ENCODE peak calls at places on chromosomes 3 and 15, in six cellular contexts. L, S, J, X, T and I are unnamed samples. For H3K4me1 and H3K27me3, the result is how much of the 10 kb centered on the place peaks cover.

GRCh38 chr15:91049378-91050127 is 27.2 kb upstream of the VPS33B start:
- DNase-seq in L (peak), S (peak), J (peak), X (peak), T (peak), I (peak)

GRCh38 chr3:49158108-49158709 is 7.9 kb downstream of the CCDC71 start:
- DNase-seq in L (no peak), S (peak), J (no peak), X (peak), T (peak), I (no peak)

GRCh38 chr15:52008698-52009434 is 10.2 kb upstream of the MAPK6 start:
- DNase-seq in L (no peak), S (no peak), J (peak), X (peak), T (no peak), I (no peak)

GRCh38 chr15:40367673-40368611 is 9.9 kb downstream of the DISP2 start:
- DNase-seq in L (peak), S (peak), J (peak), X (peak), T (peak), I (peak)

GRCh38 chr3:193573403-193573802 is 18.7 kb upstream of the ATP13A4 start:
- DNase-seq in L (no peak), S (no peak), J (no peak), X (no peak), T (no peak), I (no peak)

GRCh38 chr3:53495518-53496501 is 1.4 kb downstream of the CACNA1D start:
- DNase-seq in L (no peak), S (peak), J (no peak), X (no peak), T (no peak), I (no peak)

GRCh38 chr3:122916580-122916979 is 111.0 kb downstream of the SEMA5B start:
- DNase-seq in L (no peak), S (no peak), J (no peak), X (no peak), T (no peak), I (no peak)

GRCh38 chr3:119490153-119490552 is 8.2 kb upstream of the TIMMDC1 start:
- DNase-seq in L (no peak), S (no peak), J (no peak), X (no peak), T (peak), I (no peak)

GRCh38 chr3:71370467-71370866 is 213.1 kb downstream of the FOXP1 start:
- DNase-seq in L (no peak), S (no peak), J (no peak), X (no peak), T (no peak), I (peak)

GRCh38 chr3:71371282-71371681 is 212.2 kb downstream of the FOXP1 start:
- DNase-seq in L (peak), S (no peak), J (no peak), X (no peak), T (no peak), I (no peak)

GRCh38 chr3:71374582-71374981 is 208.9 kb downstream of the FOXP1 start:
- DNase-seq in L (no peak), S (no peak), J (no peak), X (no peak), T (no peak), I (no peak)

GRCh38 chr3:71372369-71372768 is 211.2 kb downstream of the FOXP1 start:
- DNase-seq in L (no peak), S (no peak), J (no peak), X (no peak), T (no peak), I (no peak)

GRCh38 chr3:71372911-71373637 is 210.5 kb downstream of the FOXP1 start:
- DNase-seq in L (no peak), S (no peak), J (no peak), X (no peak), T (no peak), I (no peak)
- H3K4me1 ChIP-seq in L (under half), S (under half), J (under half), X (under half), T (under half), I (under half)

DNA sequence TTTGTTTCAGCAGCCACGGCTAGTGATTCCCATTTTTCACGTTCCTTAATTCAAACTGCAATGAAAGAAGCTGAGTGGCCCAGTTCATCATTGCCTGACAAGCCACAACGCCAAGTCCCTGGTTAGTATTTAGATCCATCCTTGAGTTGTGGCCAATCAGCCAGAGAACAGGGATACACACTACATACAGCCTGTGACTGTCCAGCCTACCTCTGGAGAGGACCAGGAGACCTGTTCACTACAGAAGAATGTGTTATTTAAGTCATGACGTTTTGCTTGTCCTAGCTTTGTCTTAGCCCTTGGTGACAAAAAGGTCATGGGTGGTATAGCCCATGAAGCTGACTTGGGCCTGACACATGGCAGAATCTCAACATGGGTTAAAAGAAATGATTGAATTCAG is 2.7 kb upstream of the TPM1 start:
- DNase-seq in L (no peak), S (no peak), J (no peak), X (no peak), T (no peak), I (no peak)
- H3K27me3 ChIP-seq in L (under half), S (under half), J (under half), X (under half), T (under half), I (under half)

GRCh38 chr3:195909645-195910498 is 1.5 kb upstream of the TNK2 start:
- DNase-seq in L (peak), S (peak), J (peak), X (no peak), T (peak), I (peak)
- H3K9ac ChIP-seq in L (peak), S (peak), J (peak), X (peak), T (peak), I (peak)

DNA sequence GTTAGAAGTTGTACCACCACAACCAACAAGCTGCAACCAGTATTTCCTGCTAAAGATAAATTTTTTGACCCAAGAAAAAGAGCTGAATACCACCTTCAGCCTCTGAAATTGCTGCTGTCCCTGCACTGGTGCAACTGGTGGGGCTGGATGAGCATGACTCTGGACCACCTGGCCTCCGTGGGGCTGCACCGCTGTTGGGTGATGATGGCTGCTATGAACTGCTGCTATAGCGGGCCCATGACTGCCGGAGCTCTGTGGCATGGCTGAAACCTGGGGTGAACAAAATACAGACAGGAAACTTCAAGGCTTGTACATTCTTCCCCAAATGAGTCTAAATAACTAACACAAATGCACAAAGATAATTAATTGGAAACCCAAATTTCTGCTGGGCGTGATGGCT is 28.9 kb downstream of the SIN3A start:
- DNase-seq in L (no peak), S (no peak), J (no peak), X (no peak), T (no peak), I (no peak)
- H3K4me1 ChIP-seq in L (under half), S (under half), J (under half), X (under half), T (under half), I (under half)

DNA sequence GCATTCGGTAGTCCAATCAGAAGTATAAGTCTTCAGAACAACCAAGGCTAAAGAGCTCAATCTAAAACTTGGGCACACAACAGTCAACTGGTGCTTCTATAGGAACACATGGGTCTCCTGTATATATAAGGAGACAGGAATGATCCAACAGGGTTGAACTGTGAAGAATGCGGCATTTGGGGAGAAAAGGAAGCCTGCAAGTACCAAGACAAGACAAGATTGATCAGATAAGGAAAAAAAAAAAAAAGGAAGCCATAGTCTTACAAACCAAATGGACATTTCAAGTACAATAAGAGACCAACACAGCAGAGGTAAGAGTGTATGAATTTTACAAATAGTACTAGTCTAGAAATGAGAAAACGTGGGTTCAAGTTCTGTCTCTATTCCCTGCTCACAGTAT is 6.5 kb downstream of the CPEB1 start:
- DNase-seq in L (no peak), S (no peak), J (no peak), X (no peak), T (no peak), I (no peak)
- H3K27me3 ChIP-seq in L (under half), S (under half), J (half or more), X (under half), T (under half), I (under half)

GRCh38 chr3:15295506-15295905 is 36.9 kb downstream of the SH3BP5 start:
- DNase-seq in L (no peak), S (no peak), J (peak), X (no peak), T (peak), I (no peak)
- H3K9ac ChIP-seq in L (no peak), S (no peak), J (peak), X (no peak), T (peak), I (no peak)

GRCh38 chr3:29286841-29287240 is 6.0 kb downstream of the RBMS3 start:
- DNase-seq in L (peak), S (no peak), J (no peak), X (no peak), T (peak), I (peak)
- H3K4me1 ChIP-seq in L (under half), S (under half), J (under half), X (under half), T (half or more), I (half or more)

GRCh38 chr3:169146112-169146665 is 517.3 kb downstream of the MECOM start:
- DNase-seq in L (peak), S (peak), J (peak), X (no peak), T (peak), I (peak)

GRCh38 chr3:169143471-169143870 is 520.0 kb downstream of the MECOM start:
- DNase-seq in L (no peak), S (no peak), J (no peak), X (no peak), T (no peak), I (no peak)

GRCh38 chr3:169144691-169145090 is 518.8 kb downstream of the MECOM start:
- DNase-seq in L (peak), S (no peak), J (no peak), X (no peak), T (peak), I (peak)

GRCh38 chr3:169145551-169145950 is 518.0 kb downstream of the MECOM start:
- DNase-seq in L (no peak), S (no peak), J (peak), X (no peak), T (peak), I (peak)

DNA sequence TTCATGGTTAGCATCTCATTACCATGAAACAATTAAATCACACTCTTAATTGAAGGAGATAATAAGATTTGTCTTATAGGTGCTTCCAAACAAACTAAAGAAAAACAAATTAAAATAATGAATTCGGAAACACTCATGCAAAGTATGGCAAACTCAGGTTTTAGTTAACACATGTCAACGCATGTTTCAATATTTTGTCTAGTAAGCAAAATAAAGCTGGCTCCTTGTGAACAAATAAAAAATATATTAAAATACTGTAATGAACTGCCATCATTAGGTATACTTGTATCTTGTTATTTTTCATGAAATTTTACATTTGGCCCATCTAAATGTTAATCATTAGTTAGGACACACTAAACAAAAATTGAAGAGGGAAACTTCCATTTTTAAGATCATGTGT is 519.2 kb downstream of the MECOM start:
- DNase-seq in L (no peak), S (no peak), J (no peak), X (no peak), T (no peak), I (no peak)
- H3K27me3 ChIP-seq in L (under half), S (under half), J (under half), X (under half), T (under half), I (under half)

GRCh38 chr3:32502944-32503286 is 263 bp upstream of the CMTM6 start:
- DNase-seq in L (no peak), S (no peak), J (no peak), X (no peak), T (no peak), I (no peak)
- H3K9ac ChIP-seq in L (no peak), S (no peak), J (peak), X (peak), T (peak), I (peak)

GRCh38 chr3:117914540-117914939 is 1120.1 kb downstream of the IGSF11 start:
- DNase-seq in L (no peak), S (no peak), J (no peak), X (no peak), T (no peak), I (no peak)

GRCh38 chr3:117916839-117917238 is 1117.8 kb downstream of the IGSF11 start:
- DNase-seq in L (no peak), S (no peak), J (no peak), X (no peak), T (no peak), I (no peak)

GRCh38 chr3:117910820-117911524 is 1123.7 kb downstream of the IGSF11 start:
- DNase-seq in L (no peak), S (peak), J (no peak), X (no peak), T (no peak), I (peak)

GRCh38 chr3:117912352-117912751 is 1122.3 kb downstream of the IGSF11 start:
- DNase-seq in L (no peak), S (no peak), J (no peak), X (no peak), T (no peak), I (no peak)
- H3K4me1 ChIP-seq in L (under half), S (under half), J (under half), X (under half), T (under half), I (under half)